ENCODE peak calls at places on chromosomes 2 and 18, in nine cellular contexts. M is brain microvascular endothelial cell; K is thoracic aorta; X is CD8-positive, alpha-beta memory T cell; F is fibroblast of lung; S is lung; E is thyroid gland; T is lower lobe of right lung; R is tibial artery. V is an unnamed sample.

GRCh38 chr2:23409246-23409645 is 24.3 kb downstream of the KLHL29 start:
- DNase-seq in E (no peak), R (no peak), X (no peak), M (no peak), S (no peak), T (no peak), F (no peak), K (no peak), V (no peak)

GRCh38 chr2:23363268-23363667 is 21.7 kb upstream of the KLHL29 start:
- DNase-seq in X (no peak), R (no peak), S (no peak), M (no peak), K (no peak), F (no peak), T (no peak), E (no peak), V (no peak)

GRCh38 chr2:68317971-68318685 is 1.6 kb downstream of the CNRIP1 start:
- DNase-seq in X (no peak), T (no peak), S (no peak), R (no peak), F (peak; percentile 6), K (no peak), E (no peak), M (no peak), V (no peak)

GRCh38 chr2:7438855-7439254 is 521.6 kb downstream of the RNF144A start:
- DNase-seq in T (no peak), M (no peak), K (no peak), X (no peak), F (no peak), R (no peak), E (no peak), S (no peak), V (no peak)

GRCh38 chr2:211748339-211748738 is 790.3 kb downstream of the ERBB4 start:
- DNase-seq in S (no peak), E (no peak), M (no peak), F (no peak), T (no peak), X (no peak), K (no peak), R (no peak), V (no peak)

GRCh38 chr18:55038162-55038561 is 78.9 kb upstream of the CCDC68 start:
- DNase-seq in F (peak; percentile 30), T (no peak), K (no peak), M (no peak), S (no peak), X (no peak), R (no peak), E (no peak), V (no peak)

GRCh38 chr2:156343096-156343939 is 10.8 kb upstream of the NR4A2 start:
- DNase-seq in F (no peak), T (no peak), X (no peak), K (no peak), R (no peak), M (no peak), S (no peak), E (no peak), V (no peak)

GRCh38 chr2:235026649-235027557 is 75.1 kb downstream of the SH3BP4 start:
- DNase-seq in K (no peak), R (no peak), M (no peak), F (peak; percentile 70), S (peak; percentile 64), X (no peak), T (peak; percentile 76), E (peak; percentile 80), V (peak; percentile 96)

GRCh38 chr2:224948859-224949258 is 93.4 kb downstream of the DOCK10 start:
- DNase-seq in E (no peak), R (peak; percentile 27), M (peak; percentile 60), K (no peak), X (no peak), T (no peak), S (no peak), F (peak; percentile 58), V (no peak)

GRCh38 chr18:60372598-60372997 is at the start of gene MC4R:
- DNase-seq in K (no peak), X (no peak), F (peak; percentile 80), R (no peak), M (peak; percentile 86), E (peak; percentile 3), S (no peak), T (no peak), V (no peak)

DNA sequence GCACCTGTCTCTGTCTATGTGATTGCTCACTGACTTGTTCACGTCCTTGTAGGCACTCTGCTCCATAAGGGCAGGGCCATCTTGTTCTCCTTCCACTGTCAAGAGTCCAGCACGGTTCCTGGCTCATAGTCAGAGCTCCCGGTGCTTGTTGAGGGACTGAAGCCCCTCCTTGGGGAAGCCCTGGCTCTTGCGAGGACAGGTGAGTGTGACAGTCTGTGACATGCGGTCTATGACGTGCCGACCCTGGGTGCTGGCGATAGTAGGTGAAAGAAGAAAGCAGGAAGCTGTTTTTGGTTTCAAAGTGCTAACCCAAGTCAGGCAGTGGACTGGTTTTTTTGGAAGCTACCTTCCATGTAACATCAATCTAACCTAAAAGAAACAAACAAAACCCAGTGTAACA is 18.8 kb downstream of the TSHZ1 start:
- DNase-seq in E (no peak), K (no peak), R (no peak), M (no peak), T (no peak), S (no peak), F (no peak), X (no peak), V (no peak)
- H3K27ac ChIP-seq in E (no peak overlapping the region), K (no peak overlapping the region), R (no peak overlapping the region), M (no peak overlapping the region), T (no peak overlapping the region), S (no peak overlapping the region), F (no peak overlapping the region), X (no peak overlapping the region), V (peak overlapping the region; percentile 55)

GRCh38 chr2:73984922-73985317 is 210 bp downstream of the TET3 start:
- DNase-seq in F (no peak), E (peak; percentile 65), T (peak; percentile 74), S (peak; percentile 52), M (no peak), X (peak; percentile 59), R (no peak), K (no peak), V (peak; percentile 61)

GRCh38 chr2:73987109-73987947 is 2.6 kb downstream of the TET3 start:
- DNase-seq in T (peak; percentile 74), K (no peak), M (no peak), E (peak; percentile 37), R (no peak), F (peak; percentile 58), S (no peak), X (no peak), V (peak; percentile 64)

GRCh38 chr2:73986085-73986680 is 1.5 kb downstream of the TET3 start:
- DNase-seq in X (no peak), T (no peak), S (no peak), K (no peak), E (no peak), F (no peak), M (no peak), R (no peak), V (peak; percentile 40)

GRCh38 chr2:73984203-73984921 is at the start of gene TET3:
- DNase-seq in E (peak; percentile 57), X (peak; percentile 64), F (no peak), R (no peak), K (no peak), M (no peak), S (no peak), T (peak; percentile 75), V (peak; percentile 67)

DNA sequence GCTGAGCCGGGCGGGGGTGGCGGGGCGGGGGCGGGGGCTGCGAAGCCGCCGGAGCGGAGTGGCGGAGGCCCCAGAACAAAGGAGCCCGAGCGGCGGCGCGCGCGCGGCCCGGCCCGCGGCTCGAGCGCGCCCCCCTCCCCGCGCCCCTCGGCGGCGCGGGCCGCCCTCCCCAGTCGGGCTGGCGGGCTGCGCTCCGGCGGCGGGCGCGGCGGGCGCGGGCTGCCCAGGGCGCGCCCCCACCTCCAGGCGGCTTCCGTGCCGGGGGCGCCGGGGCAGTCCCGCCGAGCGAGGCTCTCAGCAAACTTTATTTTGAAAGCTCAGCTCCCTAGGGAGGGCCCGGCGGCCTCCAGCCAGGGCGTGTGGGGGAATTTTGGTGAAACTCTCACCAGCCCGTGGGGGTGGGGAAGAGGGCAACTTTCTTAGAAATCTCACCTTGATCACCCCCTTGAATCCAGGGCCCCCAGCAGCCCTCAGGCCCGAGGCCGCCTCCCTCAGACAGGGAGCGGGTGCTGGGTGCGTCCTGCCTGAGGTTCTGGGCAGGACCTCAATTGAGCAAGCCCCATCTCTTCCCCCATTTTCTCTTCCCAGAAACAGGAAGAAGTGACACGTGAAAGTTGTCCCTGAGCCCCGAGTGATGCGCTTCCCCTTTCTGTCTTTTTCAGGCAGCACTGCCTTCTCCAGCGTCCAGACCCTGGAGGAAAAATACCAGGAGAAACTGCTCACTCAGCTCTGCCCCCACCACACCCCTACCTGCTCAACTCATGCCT is 791 bp downstream of the TET3 start:
- DNase-seq in R (peak; percentile 54), S (peak; percentile 42), M (no peak), K (no peak), F (no peak), X (peak; percentile 50), E (peak; percentile 24), T (peak; percentile 64), V (peak; percentile 34)
- H3K27ac ChIP-seq in R (peak overlapping the region; percentile 46), S (no peak overlapping the region), M (no peak overlapping the region), K (no peak overlapping the region), F (peak overlapping the region; percentile 27), X (peak overlapping the region; percentile 57), E (no peak overlapping the region), T (peak overlapping the region; percentile 92), V (peak overlapping the region; percentile 84)

GRCh38 chr18:24795129-24795528 is 334.7 kb downstream of the HRH4 start:
- DNase-seq in F (no peak), X (no peak), M (no peak), T (no peak), K (no peak), R (no peak), S (no peak), E (no peak), V (no peak)
- H3K27ac ChIP-seq in F (no peak overlapping the region), X (no peak overlapping the region), M (no peak overlapping the region), T (no peak overlapping the region), K (no peak overlapping the region), R (no peak overlapping the region), S (no peak overlapping the region), E (no peak overlapping the region), V (no peak overlapping the region)

GRCh38 chr2:101064868-101065549 is 62.9 kb downstream of the RPL31 start:
- DNase-seq in R (no peak), S (no peak), X (no peak), F (peak; percentile 35), K (no peak), M (peak; percentile 40), T (no peak), E (peak; percentile 73), V (peak; percentile 40)

GRCh38 chr2:101063753-101064502 is 61.8 kb downstream of the RPL31 start:
- DNase-seq in T (no peak), K (no peak), M (peak; percentile 52), E (no peak), R (no peak), F (peak; percentile 56), X (no peak), S (no peak), V (no peak)

GRCh38 chr2:101064505-101064867 is 62.4 kb downstream of the RPL31 start:
- DNase-seq in E (no peak), X (no peak), M (no peak), F (no peak), R (no peak), K (no peak), T (no peak), S (no peak), V (no peak)

DNA sequence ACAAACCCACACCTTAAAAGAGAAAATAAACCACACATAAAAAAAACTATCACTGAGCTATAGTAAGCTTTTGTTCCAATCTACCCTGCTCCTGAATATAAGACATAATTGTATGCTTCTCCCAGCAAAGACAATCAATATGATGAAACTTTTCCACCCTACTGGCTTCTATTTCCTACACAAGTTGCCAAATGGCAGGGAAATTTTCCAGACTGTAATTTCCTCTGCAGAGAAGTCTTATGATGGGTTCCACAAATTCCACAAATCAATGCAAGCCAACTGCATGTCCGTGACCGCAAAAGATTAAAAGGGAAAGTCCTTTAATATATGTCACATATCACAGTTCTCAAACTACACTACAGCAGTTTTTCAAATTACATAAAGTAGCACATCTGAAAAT is 61.3 kb downstream of the RPL31 start:
- DNase-seq in X (no peak), R (no peak), M (peak; percentile 22), E (no peak), T (no peak), F (peak; percentile 61), S (no peak), K (no peak), V (no peak)
- H3K27ac ChIP-seq in X (no peak overlapping the region), R (no peak overlapping the region), M (no peak overlapping the region), E (no peak overlapping the region), T (no peak overlapping the region), F (no peak overlapping the region), S (no peak overlapping the region), K (no peak overlapping the region), V (peak overlapping the region; percentile 34)